ENCODE peak calls at places on chromosomes 12 and 14, in eight cellular contexts. One of them, this sample, is unnamed.

GRCh38 chr12:91529829-91530228 is 347.2 kb upstream of the DCN start:
- DNase-seq in heart left ventricle: no peak
- DNase-seq in lower leg skin: no peak
- DNase-seq in BE2C: no peak
- DNase-seq in uterus: no peak
- DNase-seq in fibroblast of villous mesenchyme: no peak
- DNase-seq in AG04450: no peak
- DNase-seq in CD8-positive, alpha-beta T cell: no peak
- DNase-seq in this sample: no peak

GRCh38 chr14:96166475-96167223 is 38.0 kb upstream of the BDKRB2 start:
- DNase-seq in AG04450: no peak
- DNase-seq in lower leg skin: peak; percentile 75
- DNase-seq in uterus: no peak
- DNase-seq in heart left ventricle: no peak
- DNase-seq in fibroblast of villous mesenchyme: peak; percentile 77
- DNase-seq in BE2C: no peak
- DNase-seq in CD8-positive, alpha-beta T cell: no peak
- DNase-seq in this sample: no peak

GRCh38 chr14:44829021-44829420 is 132.7 kb downstream of the KLHL28 start:
- DNase-seq in BE2C: no peak
- DNase-seq in fibroblast of villous mesenchyme: no peak
- DNase-seq in AG04450: no peak
- DNase-seq in lower leg skin: no peak
- DNase-seq in heart left ventricle: no peak
- DNase-seq in uterus: no peak
- DNase-seq in CD8-positive, alpha-beta T cell: no peak
- DNase-seq in this sample: no peak

GRCh38 chr14:97306785-97307246 is 509.6 kb downstream of the VRK1 start:
- DNase-seq in fibroblast of villous mesenchyme: no peak
- DNase-seq in heart left ventricle: no peak
- DNase-seq in BE2C: no peak
- DNase-seq in lower leg skin: no peak
- DNase-seq in CD8-positive, alpha-beta T cell: no peak
- DNase-seq in AG04450: no peak
- DNase-seq in uterus: no peak
- DNase-seq in this sample: peak; percentile 57

GRCh38 chr14:68380304-68380840 is 412.5 kb downstream of the ZFP36L1 start:
- DNase-seq in lower leg skin: no peak
- DNase-seq in uterus: no peak
- DNase-seq in CD8-positive, alpha-beta T cell: no peak
- DNase-seq in heart left ventricle: no peak
- DNase-seq in AG04450: no peak
- DNase-seq in BE2C: no peak
- DNase-seq in fibroblast of villous mesenchyme: no peak
- DNase-seq in this sample: no peak

GRCh38 chr14:44846232-44846824 is 115.4 kb downstream of the KLHL28 start:
- DNase-seq in AG04450: peak; percentile 24
- DNase-seq in CD8-positive, alpha-beta T cell: no peak
- DNase-seq in BE2C: peak; percentile 27
- DNase-seq in uterus: no peak
- DNase-seq in fibroblast of villous mesenchyme: peak; percentile 45
- DNase-seq in heart left ventricle: no peak
- DNase-seq in lower leg skin: no peak
- DNase-seq in this sample: peak; percentile 8

GRCh38 chr14:101047326-101047725 is 143.8 kb upstream of the RTL1 start:
- DNase-seq in lower leg skin: no peak
- DNase-seq in uterus: no peak
- DNase-seq in AG04450: no peak
- DNase-seq in fibroblast of villous mesenchyme: no peak
- DNase-seq in heart left ventricle: peak; percentile 45
- DNase-seq in BE2C: no peak
- DNase-seq in CD8-positive, alpha-beta T cell: no peak
- DNase-seq in this sample: no peak

GRCh38 chr12:106305376-106305775 is 2.8 kb downstream of the TCP11L2 start:
- DNase-seq in CD8-positive, alpha-beta T cell: no peak
- DNase-seq in AG04450: no peak
- DNase-seq in lower leg skin: no peak
- DNase-seq in heart left ventricle: no peak
- DNase-seq in fibroblast of villous mesenchyme: no peak
- DNase-seq in uterus: no peak
- DNase-seq in BE2C: no peak
- DNase-seq in this sample: no peak

GRCh38 chr12:121115530-121115929 is 17.1 kb upstream of the P2RX7 start:
- DNase-seq in fibroblast of villous mesenchyme: no peak
- DNase-seq in uterus: no peak
- DNase-seq in AG04450: no peak
- DNase-seq in lower leg skin: no peak
- DNase-seq in heart left ventricle: no peak
- DNase-seq in BE2C: no peak
- DNase-seq in CD8-positive, alpha-beta T cell: no peak
- DNase-seq in this sample: no peak

GRCh38 chr12:67925551-67925950 is 63.7 kb upstream of the IFNG-AS1 start:
- DNase-seq in heart left ventricle: no peak
- DNase-seq in BE2C: no peak
- DNase-seq in fibroblast of villous mesenchyme: peak; percentile 63
- DNase-seq in AG04450: no peak
- DNase-seq in lower leg skin: no peak
- DNase-seq in uterus: no peak
- DNase-seq in CD8-positive, alpha-beta T cell: no peak
- DNase-seq in this sample: no peak

GRCh38 chr12:31897791-31898503 is 61.3 kb upstream of the RESF1 start:
- DNase-seq in BE2C: peak; percentile 36
- DNase-seq in CD8-positive, alpha-beta T cell: no peak
- DNase-seq in uterus: peak; percentile 16
- DNase-seq in AG04450: no peak
- DNase-seq in heart left ventricle: peak; percentile 72
- DNase-seq in fibroblast of villous mesenchyme: peak; percentile 35
- DNase-seq in lower leg skin: no peak
- DNase-seq in this sample: no peak

GRCh38 chr12:111453071-111453989 is 47.6 kb downstream of the SH2B3 start:
- DNase-seq in BE2C: no peak
- DNase-seq in fibroblast of villous mesenchyme: no peak
- DNase-seq in CD8-positive, alpha-beta T cell: no peak
- DNase-seq in heart left ventricle: no peak
- DNase-seq in lower leg skin: peak; percentile 75
- DNase-seq in uterus: peak; percentile 2
- DNase-seq in AG04450: no peak
- DNase-seq in this sample: no peak
- TF ChIP-seq CTCF in BE2C: no peak
- TF ChIP-seq CTCF in fibroblast of villous mesenchyme: no peak
- TF ChIP-seq CTCF in CD8-positive, alpha-beta T cell: no peak
- TF ChIP-seq CTCF in heart left ventricle: no peak
- TF ChIP-seq CTCF in lower leg skin: no peak
- TF ChIP-seq CTCF in uterus: no peak
- TF ChIP-seq CTCF in AG04450: no peak
- TF ChIP-seq CTCF in this sample: no peak

DNA sequence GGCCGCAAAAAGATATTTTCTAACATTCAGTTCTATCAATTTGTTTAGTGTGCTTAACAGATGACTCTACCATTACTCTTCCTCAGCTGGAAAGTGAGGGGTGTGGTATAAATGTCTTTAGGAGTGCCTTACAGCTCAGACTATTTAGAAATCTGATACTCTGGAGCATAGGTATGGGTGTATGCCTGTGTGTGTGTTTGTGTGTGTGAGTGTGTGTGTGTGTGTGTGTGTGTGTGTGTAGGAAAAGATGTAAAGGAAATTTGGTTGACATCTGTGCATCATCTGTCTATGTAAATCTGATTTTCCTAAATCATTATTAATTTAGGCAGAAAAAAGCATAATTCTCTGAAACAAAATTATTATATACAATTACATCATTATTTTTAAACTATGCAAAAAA is 16.0 kb downstream of the RNASE3 start:
- DNase-seq in CD8-positive, alpha-beta T cell: no peak
- DNase-seq in heart left ventricle: no peak
- DNase-seq in lower leg skin: no peak
- DNase-seq in uterus: no peak
- DNase-seq in AG04450: no peak
- DNase-seq in fibroblast of villous mesenchyme: no peak
- DNase-seq in BE2C: no peak
- DNase-seq in this sample: no peak
- H3K4me3 ChIP-seq in CD8-positive, alpha-beta T cell: no peak overlapping the region
- H3K4me3 ChIP-seq in heart left ventricle: no peak overlapping the region
- H3K4me3 ChIP-seq in lower leg skin: no peak overlapping the region
- H3K4me3 ChIP-seq in uterus: no peak overlapping the region
- H3K4me3 ChIP-seq in AG04450: no peak overlapping the region
- H3K4me3 ChIP-seq in fibroblast of villous mesenchyme: no peak overlapping the region
- H3K4me3 ChIP-seq in BE2C: no peak overlapping the region
- H3K4me3 ChIP-seq in this sample: no peak overlapping the region

GRCh38 chr14:87999282-87999681 is 5.7 kb upstream of the GPR65 start:
- DNase-seq in lower leg skin: no peak
- DNase-seq in heart left ventricle: no peak
- DNase-seq in CD8-positive, alpha-beta T cell: no peak
- DNase-seq in fibroblast of villous mesenchyme: no peak
- DNase-seq in BE2C: no peak
- DNase-seq in uterus: no peak
- DNase-seq in AG04450: no peak
- DNase-seq in this sample: no peak
- TF ChIP-seq CTCF in lower leg skin: no peak
- TF ChIP-seq CTCF in heart left ventricle: no peak
- TF ChIP-seq CTCF in CD8-positive, alpha-beta T cell: no peak
- TF ChIP-seq CTCF in fibroblast of villous mesenchyme: no peak
- TF ChIP-seq CTCF in BE2C: no peak
- TF ChIP-seq CTCF in uterus: no peak
- TF ChIP-seq CTCF in AG04450: no peak
- TF ChIP-seq CTCF in this sample: no peak

DNA sequence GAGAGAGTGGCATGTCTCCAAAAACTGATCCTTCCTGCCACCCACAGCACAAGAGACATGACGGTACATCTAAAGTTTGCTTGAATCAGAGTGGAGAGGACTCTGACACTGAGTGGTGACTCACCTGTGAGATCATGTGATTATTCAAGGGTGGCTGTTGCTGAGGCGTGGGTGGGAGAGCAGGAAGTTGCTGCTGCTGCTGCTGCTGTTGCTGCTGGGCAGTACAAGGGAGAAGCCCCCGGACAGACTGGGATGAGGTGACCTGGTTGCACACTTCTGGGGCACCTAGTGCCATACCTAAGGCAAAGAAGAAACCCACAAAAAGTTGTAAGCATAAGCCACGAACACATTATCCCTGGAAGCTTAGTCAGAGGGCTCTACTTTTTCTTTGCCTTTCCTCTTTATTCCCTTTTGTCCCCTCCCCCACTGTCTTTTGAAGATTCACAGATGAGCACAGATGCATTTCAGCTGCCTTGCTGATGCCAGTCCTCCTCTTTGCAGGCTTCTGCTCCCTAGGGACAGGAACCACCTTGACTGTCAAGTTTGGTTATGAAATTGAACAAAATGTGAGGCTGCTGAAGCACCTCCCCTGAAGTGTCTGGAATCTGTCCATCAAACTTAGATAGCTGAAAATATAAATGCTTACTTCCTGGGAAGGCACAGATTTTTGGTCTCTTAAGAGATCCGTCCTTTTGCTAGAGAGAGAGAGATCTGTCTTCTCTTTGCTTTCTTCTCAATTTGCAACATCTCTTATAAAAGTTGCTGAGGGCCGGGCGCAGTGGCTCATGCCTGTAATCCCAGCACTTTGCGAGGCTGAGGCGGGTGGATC is 29.5 kb upstream of the STAC3 start:
- DNase-seq in AG04450: peak; percentile 91
- DNase-seq in heart left ventricle: no peak
- DNase-seq in BE2C: peak; percentile 75
- DNase-seq in fibroblast of villous mesenchyme: peak; percentile 83
- DNase-seq in CD8-positive, alpha-beta T cell: peak; percentile 53
- DNase-seq in lower leg skin: no peak
- DNase-seq in uterus: peak; percentile 66
- DNase-seq in this sample: peak; percentile 72
- H3K4me3 ChIP-seq in AG04450: peak overlapping the region; percentile 38
- H3K4me3 ChIP-seq in heart left ventricle: no peak overlapping the region
- H3K4me3 ChIP-seq in BE2C: peak overlapping the region; percentile 7
- H3K4me3 ChIP-seq in fibroblast of villous mesenchyme: no peak overlapping the region
- H3K4me3 ChIP-seq in CD8-positive, alpha-beta T cell: no peak overlapping the region
- H3K4me3 ChIP-seq in lower leg skin: no peak overlapping the region
- H3K4me3 ChIP-seq in uterus: no peak overlapping the region
- H3K4me3 ChIP-seq in this sample: peak overlapping the region; percentile 10

DNA sequence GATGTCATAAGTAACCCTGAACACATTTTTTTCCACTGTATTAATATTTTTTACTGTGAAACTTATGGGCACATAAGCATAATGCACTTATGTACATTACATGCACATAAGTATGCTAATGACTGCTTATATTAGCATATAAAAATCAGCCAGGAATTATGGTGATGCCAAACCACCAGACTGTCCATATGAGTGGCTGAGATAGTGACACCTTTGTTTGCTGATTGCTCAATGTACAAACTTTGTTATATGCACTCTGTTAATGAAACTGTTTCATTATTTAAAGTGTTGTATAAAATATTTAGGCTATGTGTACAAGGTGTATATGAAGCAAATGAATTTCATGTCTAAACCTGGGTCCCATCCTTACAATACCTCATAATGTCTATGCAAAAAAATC is 32.3 kb downstream of the USP44 start:
- DNase-seq in uterus: no peak
- DNase-seq in CD8-positive, alpha-beta T cell: no peak
- DNase-seq in heart left ventricle: no peak
- DNase-seq in AG04450: no peak
- DNase-seq in BE2C: no peak
- DNase-seq in fibroblast of villous mesenchyme: no peak
- DNase-seq in lower leg skin: no peak
- DNase-seq in this sample: no peak
- TF ChIP-seq CTCF in uterus: no peak
- TF ChIP-seq CTCF in CD8-positive, alpha-beta T cell: no peak
- TF ChIP-seq CTCF in heart left ventricle: no peak
- TF ChIP-seq CTCF in AG04450: no peak
- TF ChIP-seq CTCF in BE2C: no peak
- TF ChIP-seq CTCF in fibroblast of villous mesenchyme: no peak
- TF ChIP-seq CTCF in lower leg skin: no peak
- TF ChIP-seq CTCF in this sample: no peak

GRCh38 chr12:118102070-118102469 is 1.7 kb downstream of the VSIG10 start:
- DNase-seq in CD8-positive, alpha-beta T cell: no peak
- DNase-seq in heart left ventricle: no peak
- DNase-seq in AG04450: no peak
- DNase-seq in fibroblast of villous mesenchyme: no peak
- DNase-seq in BE2C: no peak
- DNase-seq in lower leg skin: no peak
- DNase-seq in uterus: no peak
- DNase-seq in this sample: no peak
- H3K4me3 ChIP-seq in CD8-positive, alpha-beta T cell: no peak overlapping the region
- H3K4me3 ChIP-seq in heart left ventricle: peak overlapping the region; percentile 99
- H3K4me3 ChIP-seq in AG04450: no peak overlapping the region
- H3K4me3 ChIP-seq in fibroblast of villous mesenchyme: no peak overlapping the region
- H3K4me3 ChIP-seq in BE2C: no peak overlapping the region
- H3K4me3 ChIP-seq in lower leg skin: no peak overlapping the region
- H3K4me3 ChIP-seq in uterus: no peak overlapping the region
- H3K4me3 ChIP-seq in this sample: no peak overlapping the region

GRCh38 chr14:37591311-37591940 is 3.6 kb downstream of the FOXA1 start:
- DNase-seq in fibroblast of villous mesenchyme: no peak
- DNase-seq in lower leg skin: no peak
- DNase-seq in BE2C: no peak
- DNase-seq in AG04450: no peak
- DNase-seq in uterus: no peak
- DNase-seq in heart left ventricle: no peak
- DNase-seq in CD8-positive, alpha-beta T cell: no peak
- DNase-seq in this sample: no peak
- TF ChIP-seq CTCF in fibroblast of villous mesenchyme: no peak
- TF ChIP-seq CTCF in lower leg skin: no peak
- TF ChIP-seq CTCF in BE2C: no peak
- TF ChIP-seq CTCF in AG04450: no peak
- TF ChIP-seq CTCF in uterus: no peak
- TF ChIP-seq CTCF in heart left ventricle: no peak
- TF ChIP-seq CTCF in CD8-positive, alpha-beta T cell: no peak
- TF ChIP-seq CTCF in this sample: no peak